ENCODE peak calls at places on chromosome 20, in seven cellular contexts. G is heart right ventricle, L is fibroblast of the conjunctiva, Q is HT1080, R is neural progenitor cell, X is posterior cingulate gyrus, Y is T-helper 2 cell. P is an unnamed sample.

GRCh38 chr20:61588356-61589054 is 336.4 kb downstream of the CDH4 start:
- DNase-seq in Q (peak), R (no peak), Y (no peak), L (no peak), G (no peak), X (no peak), P (no peak)

GRCh38 chr20:5864873-5865582 is 85.3 kb downstream of the TRMT6 start:
- DNase-seq in Q (peak), L (peak), Y (peak), R (no peak), X (no peak), G (no peak), P (no peak)

GRCh38 chr20:53993310-53993709 is 77.1 kb downstream of the BCAS1 start:
- DNase-seq in Y (no peak), X (no peak), L (no peak), G (no peak), Q (no peak), R (no peak), P (no peak)

GRCh38 chr20:35458388-35458787 is 3.0 kb downstream of the CEP250 start:
- DNase-seq in G (no peak), R (no peak), Y (no peak), X (no peak), Q (no peak), L (no peak), P (no peak)

GRCh38 chr20:34185766-34186620 is 55.2 kb upstream of the ASIP start:
- DNase-seq in X (no peak), Y (no peak), L (peak), Q (no peak), R (no peak), G (no peak), P (no peak)

GRCh38 chr20:61352381-61353260 is 100.6 kb downstream of the CDH4 start:
- DNase-seq in X (no peak), R (peak), G (no peak), Q (no peak), L (no peak), Y (no peak), P (no peak)

GRCh38 chr20:11329271-11329670 is 588.4 kb upstream of the BTBD3 start:
- DNase-seq in Y (no peak), G (no peak), Q (peak), R (no peak), X (no peak), L (no peak), P (no peak)

GRCh38 chr20:49694450-49695071 is 19.1 kb downstream of the B4GALT5 start:
- DNase-seq in Y (no peak), L (no peak), X (no peak), Q (no peak), R (no peak), G (no peak), P (no peak)

GRCh38 chr20:58611236-58612020 is 39.7 kb upstream of the STX16 start:
- DNase-seq in R (no peak), L (no peak), X (no peak), Q (no peak), Y (no peak), G (no peak), P (no peak)

GRCh38 chr20:43752561-43753301 is 25.9 kb upstream of the GTSF1L start:
- DNase-seq in R (no peak), L (no peak), Y (peak), G (no peak), Q (peak), X (no peak), P (no peak)

GRCh38 chr20:31967830-31968249 is at the start of gene XKR7:
- DNase-seq in L (no peak), Q (no peak), G (no peak), X (peak), R (peak), Y (peak), P (no peak)

GRCh38 chr20:35710884-35711587 is 11.8 kb downstream of the ROMO1 start:
- DNase-seq in Y (no peak), R (no peak), G (no peak), L (no peak), X (no peak), Q (no peak), P (no peak)

GRCh38 chr20:51220293-51220706 is 197.4 kb upstream of the KCNG1 start:
- DNase-seq in R (peak), Y (peak), X (peak), Q (no peak), L (no peak), G (no peak), P (no peak)

GRCh38 chr20:32007787-32008616 is 2.2 kb upstream of the CCM2L start:
- DNase-seq in X (no peak), G (peak), L (no peak), Y (no peak), Q (peak), R (peak), P (no peak)

GRCh38 chr20:41307021-41307420 is 10.5 kb downstream of the ZHX3 start:
- DNase-seq in G (no peak), L (no peak), R (no peak), X (no peak), Q (no peak), Y (no peak), P (no peak)

GRCh38 chr20:18567739-18568091 is 483 bp downstream of the SMIM26 start:
- DNase-seq in G (no peak), L (no peak), Q (no peak), Y (no peak), R (no peak), X (no peak), P (no peak)

GRCh38 chr20:58838174-58838573 is 12.5 kb downstream of the GNAS-AS1 start:
- DNase-seq in L (no peak), Q (no peak), R (no peak), G (no peak), Y (no peak), X (no peak), P (no peak)

GRCh38 chr20:57619053-57619831 is 984 bp downstream of the ZBP1 start:
- DNase-seq in Y (peak), Q (peak), X (no peak), R (no peak), G (no peak), L (no peak), P (no peak)

GRCh38 chr20:63911171-63911570 is 16.2 kb downstream of the DNAJC5 start:
- DNase-seq in X (peak), G (no peak), Q (peak), R (no peak), Y (no peak), L (no peak), P (peak)

GRCh38 chr20:49615401-49616153 is 47.6 kb upstream of the PTGIS start:
- DNase-seq in R (no peak), L (no peak), Q (no peak), Y (no peak), X (peak), G (peak), P (peak)

GRCh38 chr20:22447448-22447778 is 137.0 kb downstream of the FOXA2 start:
- DNase-seq in Y (no peak), X (no peak), G (no peak), L (no peak), Q (no peak), R (no peak), P (no peak)

GRCh38 chr20:62889411-62889810 is 27.8 kb upstream of the TCFL5 start:
- DNase-seq in L (no peak), R (no peak), Y (no peak), X (no peak), Q (no peak), G (no peak), P (no peak)

P was measured in anterior cingulate cortex.